ENCODE peak calls at places on chromosome 15, in ten cellular contexts. Y is RWPE2; J is nephron progenitor cell; Q is neural crest cell; G is NCI-H774; S is RPMI7951; L is cardiac septum; F is effector memory CD4-positive, alpha-beta T cell; K is HFFc6; M is fibroblast of mammary gland. Z is an unnamed sample.

GRCh38 chr15:95300958-95301357 is 1029.5 kb upstream of the NR2F2 start:
- DNase-seq in Y (no peak), J (no peak), Q (no peak), G (no peak), S (no peak), L (no peak), F (no peak), K (peak), M (peak), Z (no peak)

GRCh38 chr15:69736161-69736560 is 283.5 kb downstream of the RPLP1 start:
- DNase-seq in Y (no peak), J (no peak), Q (no peak), G (no peak), S (no peak), L (peak), F (no peak), K (no peak), M (no peak), Z (no peak)

GRCh38 chr15:29364429-29365078 is 94.9 kb upstream of the NSMCE3 start:
- DNase-seq in Y (no peak), J (no peak), Q (no peak), G (no peak), S (peak), L (no peak), F (no peak), K (peak), M (peak), Z (no peak)

GRCh38 chr15:52292780-52293392 is 2.7 kb downstream of the MYO5C start:
- DNase-seq in Y (no peak), J (no peak), Q (no peak), G (no peak), S (no peak), L (no peak), F (no peak), K (no peak), M (no peak), Z (no peak)

GRCh38 chr15:83842281-83842680 is 188.4 kb downstream of the ADAMTSL3 start:
- DNase-seq in Y (no peak), J (no peak), Q (no peak), G (no peak), S (no peak), L (no peak), F (no peak), K (no peak), M (no peak), Z (no peak)

GRCh38 chr15:75149911-75150709 is 51.6 kb upstream of the C15orf39 start:
- DNase-seq in Y (peak), J (no peak), Q (no peak), G (no peak), S (peak), L (no peak), F (no peak), K (peak), M (peak), Z (no peak)

GRCh38 chr15:57321973-57322601 is 54.2 kb upstream of the CGNL1 start:
- DNase-seq in Y (no peak), J (no peak), Q (no peak), G (peak), S (no peak), L (no peak), F (no peak), K (no peak), M (no peak), Z (no peak)

GRCh38 chr15:62932436-62932835 is 110.1 kb upstream of the TPM1 start:
- DNase-seq in Y (no peak), J (no peak), Q (no peak), G (no peak), S (peak), L (no peak), F (no peak), K (peak), M (peak), Z (no peak)

GRCh38 chr15:96406701-96407100 is 76.2 kb downstream of the NR2F2 start:
- DNase-seq in Y (no peak), J (no peak), Q (no peak), G (no peak), S (no peak), L (no peak), F (no peak), K (no peak), M (no peak), Z (no peak)

GRCh38 chr15:51706931-51707608 is 25.8 kb downstream of the SCG3 start:
- DNase-seq in Y (no peak), J (no peak), Q (no peak), G (no peak), S (no peak), L (no peak), F (no peak), K (no peak), M (no peak), Z (no peak)

GRCh38 chr15:91055548-91056331 is 33.3 kb upstream of the VPS33B start:
- DNase-seq in Y (no peak), J (peak), Q (peak), G (peak), S (peak), L (no peak), F (no peak), K (peak), M (peak), Z (peak)

GRCh38 chr15:66586155-66586976 is 20.6 kb upstream of the LCTL start:
- DNase-seq in Y (no peak), J (no peak), Q (no peak), G (no peak), S (no peak), L (no peak), F (no peak), K (no peak), M (no peak), Z (no peak)

GRCh38 chr15:51580982-51581381 is 41.6 kb downstream of the DMXL2 start:
- DNase-seq in Y (no peak), J (no peak), Q (no peak), G (no peak), S (no peak), L (no peak), F (no peak), K (no peak), M (no peak), Z (no peak)

GRCh38 chr15:36448418-36448817 is 131.0 kb upstream of the CDIN1 start:
- DNase-seq in Y (no peak), J (no peak), Q (no peak), G (no peak), S (no peak), L (no peak), F (no peak), K (no peak), M (no peak), Z (no peak)

GRCh38 chr15:59553879-59554735 is 57.5 kb upstream of the GCNT3 start:
- DNase-seq in Y (peak), J (no peak), Q (no peak), G (peak), S (peak), L (no peak), F (no peak), K (peak), M (peak), Z (no peak)

GRCh38 chr15:41799488-41799805 is 25.2 kb downstream of the MAPKBP1 start:
- DNase-seq in Y (no peak), J (no peak), Q (no peak), G (no peak), S (no peak), L (no peak), F (no peak), K (no peak), M (no peak), Z (no peak)